ENCODE peak calls at places on chromosomes 6 and 20, in four cellular contexts. P is ovary, Z is AG09309, M is neural progenitor cell. R is an unnamed sample.

GRCh38 chr6:139249387-139249786 is 42.4 kb downstream of the TXLNB start:
- DNase-seq in P (no peak), Z (no peak), M (no peak), R (no peak)

GRCh38 chr6:40356242-40356910 is 230.8 kb downstream of the LRFN2 start:
- DNase-seq in P (no peak), Z (no peak), M (no peak), R (no peak)

GRCh38 chr6:139028658-139029469 is at the start of gene ABRACL:
- DNase-seq in P (peak; percentile 26), Z (no peak), M (peak; percentile 52), R (peak; percentile 26)

GRCh38 chr6:12911387-12911960 is 194.9 kb downstream of the PHACTR1 start:
- DNase-seq in P (no peak), Z (peak; percentile 14), M (peak; percentile 23), R (no peak)

GRCh38 chr6:110329729-110330436 is 28.3 kb downstream of the METTL24 start:
- DNase-seq in P (no peak), Z (no peak), M (no peak), R (no peak)

GRCh38 chr6:94498099-94498498 is 1078.7 kb upstream of the EPHA7 start:
- DNase-seq in P (no peak), Z (no peak), M (no peak), R (no peak)

GRCh38 chr6:73263570-73263909 is 544 bp upstream of the KHDC1 start:
- DNase-seq in P (no peak), Z (no peak), M (no peak), R (no peak)

GRCh38 chr6:15907914-15908518 is 220.9 kb upstream of the MYLIP start:
- DNase-seq in P (no peak), Z (no peak), M (no peak), R (no peak)

GRCh38 chr20:45323731-45324130 is 15.6 kb upstream of the MATN4 start:
- DNase-seq in P (no peak), Z (no peak), M (no peak), R (no peak)

GRCh38 chr6:353642-354614 is 37.6 kb upstream of the IRF4 start:
- DNase-seq in P (no peak), Z (no peak), M (no peak), R (no peak)

GRCh38 chr6:160767019-160767646 is 65.1 kb downstream of the PLG start:
- DNase-seq in P (peak; percentile 83), Z (no peak), M (peak; percentile 86), R (no peak)

GRCh38 chr6:100745419-100746041 is 135.6 kb downstream of the ASCC3 start:
- DNase-seq in P (no peak), Z (no peak), M (no peak), R (no peak)

DNA sequence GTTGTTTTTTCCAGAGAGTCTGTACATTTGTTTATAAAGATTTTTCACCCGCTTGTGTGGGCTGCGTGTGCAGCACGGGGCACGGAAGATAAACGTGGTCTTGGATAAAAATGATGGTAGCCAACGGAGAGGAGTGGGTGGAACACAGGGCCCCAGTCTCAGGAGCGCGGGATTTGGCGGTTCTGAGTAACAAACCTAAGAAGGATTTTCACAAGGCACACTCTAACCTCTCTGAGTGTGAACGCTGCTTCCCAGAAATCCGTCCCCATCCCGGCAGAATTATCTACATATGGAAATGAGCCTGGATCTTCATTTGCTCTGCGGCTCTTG is 3.6 kb upstream of the BNIP5 start:
- DNase-seq in P (peak; percentile 17), Z (no peak), M (no peak), R (no peak)
- H3K4me3 ChIP-seq in P (no peak overlapping the region), Z (no peak overlapping the region), M (no peak overlapping the region), R (no peak overlapping the region)

GRCh38 chr20:8150591-8150990 is 18.5 kb downstream of the PLCB1 start:
- DNase-seq in P (no peak), Z (no peak), M (no peak), R (no peak)
- H3K4me3 ChIP-seq in P (no peak overlapping the region), Z (no peak overlapping the region), M (no peak overlapping the region), R (no peak overlapping the region)

DNA sequence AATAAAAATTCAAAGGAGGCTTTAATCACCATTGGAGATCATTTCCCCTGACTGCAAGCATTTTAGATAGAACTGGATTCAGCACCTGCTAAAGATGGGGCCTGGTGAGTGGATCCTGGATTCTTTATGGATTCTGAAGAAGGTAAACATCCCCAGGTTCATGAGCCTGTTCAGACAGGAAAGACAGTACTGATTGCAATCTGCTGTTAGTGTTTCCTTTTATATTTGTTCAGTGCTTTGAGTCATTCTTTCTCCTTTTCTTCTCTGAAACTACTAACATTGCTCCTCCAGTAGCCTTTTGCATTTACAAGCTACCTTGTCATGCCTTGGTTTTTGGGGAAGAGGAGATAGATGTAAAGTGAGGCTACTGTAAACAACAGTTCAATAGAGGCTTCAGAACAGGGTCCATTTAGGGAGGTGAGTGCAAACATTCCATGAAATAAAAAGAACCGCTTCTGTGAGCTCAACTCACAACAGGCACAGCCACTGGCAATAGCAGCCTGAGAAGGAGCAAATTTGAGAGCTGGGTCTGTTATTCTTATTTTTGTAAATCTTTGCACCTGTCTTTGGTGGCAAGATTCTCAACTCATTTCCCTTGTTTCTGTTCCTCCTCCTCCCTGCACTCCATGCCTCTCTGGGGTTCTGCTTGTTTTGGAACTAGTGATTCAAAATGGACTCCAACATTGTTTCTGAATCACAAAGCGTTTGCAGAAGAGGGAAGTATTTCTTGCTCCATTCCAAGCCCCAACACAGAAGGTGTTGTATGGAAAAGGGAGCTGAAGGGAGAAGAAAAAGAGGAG is 66.5 kb upstream of the PRL start:
- DNase-seq in P (no peak), Z (no peak), M (no peak), R (no peak)
- H3K4me3 ChIP-seq in P (no peak overlapping the region), Z (no peak overlapping the region), M (no peak overlapping the region), R (no peak overlapping the region)

GRCh38 chr6:119463081-119463626 is 113.6 kb upstream of the MAN1A1 start:
- DNase-seq in P (no peak), Z (no peak), M (no peak), R (no peak)
- H3K4me3 ChIP-seq in P (no peak overlapping the region), Z (no peak overlapping the region), M (no peak overlapping the region), R (no peak overlapping the region)

DNA sequence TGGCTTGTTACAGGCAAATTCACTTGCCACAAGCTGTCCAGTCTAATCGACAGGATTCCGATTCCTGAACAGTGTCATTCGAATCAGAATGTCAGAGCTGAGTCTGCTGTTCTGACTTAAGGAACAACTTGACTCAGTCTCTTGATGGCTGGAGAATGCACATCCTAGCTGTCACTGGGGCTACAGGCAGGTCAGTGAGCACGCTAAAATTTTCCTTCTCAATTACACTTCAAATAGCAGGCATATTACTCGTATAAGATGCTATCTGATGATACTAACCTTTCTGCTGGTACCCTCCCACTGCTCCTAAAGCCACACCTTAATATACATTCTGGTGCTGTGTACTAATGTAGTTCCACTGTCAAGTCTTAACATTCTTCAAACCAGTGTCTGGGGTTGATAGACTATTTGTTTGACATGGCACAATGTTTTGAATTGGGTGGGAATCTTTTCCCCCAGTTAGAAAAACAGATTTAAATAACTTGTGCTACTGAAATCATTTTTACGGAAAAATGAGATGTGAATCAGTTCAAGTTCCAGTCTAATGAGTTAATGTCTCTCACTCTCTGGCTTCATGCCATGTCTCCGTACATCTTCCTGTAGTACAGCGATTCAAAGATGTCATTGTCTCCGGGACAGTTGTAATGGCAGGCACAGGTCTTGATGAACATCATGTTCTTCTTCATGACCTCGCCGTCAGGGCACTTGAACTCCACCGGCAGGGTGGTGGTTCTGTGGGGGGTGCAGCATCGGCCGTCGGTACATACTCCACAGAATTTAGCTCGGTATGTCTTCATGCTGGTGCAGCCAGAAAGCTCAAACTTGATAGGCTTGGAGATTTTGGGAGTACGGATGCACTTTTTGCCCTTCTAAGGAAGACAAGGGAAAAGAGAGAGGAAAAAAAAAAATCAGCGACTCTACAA is 2.2 kb downstream of the CCN2 start:
- DNase-seq in P (no peak), Z (peak; percentile 63), M (no peak), R (peak; percentile 74)
- H3K4me3 ChIP-seq in P (peak overlapping the region; percentile 80), Z (peak overlapping the region; percentile 83), M (peak overlapping the region; percentile 87), R (peak overlapping the region; percentile 98)

GRCh38 chr6:36827261-36828079 is 11.8 kb downstream of the CPNE5 start:
- DNase-seq in P (peak; percentile 60), Z (peak; percentile 21), M (peak; percentile 25), R (peak; percentile 18)

GRCh38 chr6:36825452-36825851 is 13.8 kb downstream of the CPNE5 start:
- DNase-seq in P (no peak), Z (no peak), M (no peak), R (no peak)

GRCh38 chr6:36825996-36826395 is 13.2 kb downstream of the CPNE5 start:
- DNase-seq in P (no peak), Z (no peak), M (no peak), R (no peak)

GRCh38 chr6:36824262-36824661 is 15.0 kb downstream of the CPNE5 start:
- DNase-seq in P (no peak), Z (no peak), M (no peak), R (no peak)

DNA sequence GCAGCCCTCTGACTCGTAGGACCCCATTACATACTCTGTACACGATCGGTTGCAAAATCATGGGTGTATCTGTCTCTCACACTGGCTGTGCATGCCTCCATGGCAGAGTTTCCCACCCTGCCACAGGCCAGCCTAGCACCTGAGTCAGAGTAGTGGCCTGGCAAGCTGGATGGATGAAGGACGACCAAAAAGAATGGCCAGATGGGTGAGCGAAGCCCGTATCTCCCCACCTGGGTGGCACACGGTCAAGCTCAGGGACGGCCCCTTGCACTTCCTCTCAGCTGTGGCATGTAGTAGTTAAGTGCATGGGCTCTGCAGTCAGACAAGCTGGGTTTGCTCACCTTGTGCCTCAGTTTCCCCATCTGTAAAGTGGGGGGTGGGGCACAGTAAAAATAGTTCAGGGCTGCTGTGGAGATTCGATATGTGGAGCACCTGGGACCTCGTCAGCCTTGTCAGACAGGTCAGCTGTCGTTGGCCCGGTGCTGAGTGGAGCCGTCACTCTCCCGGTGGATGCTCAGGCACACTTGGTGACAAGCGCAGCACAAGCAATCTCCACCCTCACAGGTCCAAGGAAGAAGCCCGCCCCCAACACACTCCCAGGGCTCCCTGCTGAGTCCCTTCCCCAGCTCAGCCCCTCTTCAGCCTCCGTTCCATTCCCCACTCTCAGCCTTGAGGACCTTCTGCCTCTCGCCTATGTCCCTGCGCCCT is 12.6 kb downstream of the CPNE5 start:
- DNase-seq in P (no peak), Z (no peak), M (no peak), R (no peak)
- H3K4me3 ChIP-seq in P (no peak overlapping the region), Z (no peak overlapping the region), M (no peak overlapping the region), R (no peak overlapping the region)

DNA sequence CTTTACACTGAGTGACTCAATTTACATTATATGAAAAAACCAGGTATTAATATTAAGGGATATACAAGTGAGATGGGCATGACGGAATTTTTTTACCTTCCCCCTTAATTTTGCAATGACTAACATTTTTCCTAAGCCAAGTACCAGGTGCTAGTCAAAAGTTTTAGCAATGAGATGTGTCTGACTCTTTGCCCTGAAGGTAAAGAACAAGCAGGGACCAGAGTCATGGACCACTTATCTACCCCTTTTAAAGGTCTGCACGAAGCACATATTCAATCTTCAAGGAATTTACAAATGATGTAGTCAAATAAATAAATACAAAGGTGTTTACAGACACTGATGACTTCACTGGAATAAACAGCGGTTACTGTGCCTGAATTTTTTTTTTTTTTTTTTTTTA is 1.4 kb downstream of the GLO1 start:
- DNase-seq in P (no peak), Z (no peak), M (no peak), R (no peak)
- H3K4me3 ChIP-seq in P (no peak overlapping the region), Z (no peak overlapping the region), M (peak overlapping the region; percentile 55), R (no peak overlapping the region)